ENCODE peak calls at places on chromosomes 7 and 10, in six cellular contexts. T is left ventricle myocardium inferior, Y is IMR-90, E is psoas muscle, B is heart right ventricle, J is GM23338. I is an unnamed sample.

GRCh38 chr7:112162161-112163020 is 43.8 kb downstream of the DOCK4 start:
- DNase-seq in E (peak; percentile 31), T (peak; percentile 42), J (peak; percentile 89), B (peak; percentile 37), Y (peak; percentile 58), I (peak; percentile 39)

GRCh38 chr10:132403511-132404168 is 6.6 kb downstream of the PWWP2B start:
- DNase-seq in B (no peak), T (no peak), J (no peak), Y (no peak), E (no peak), I (peak; percentile 32)

GRCh38 chr7:38492010-38492409 is 139.2 kb downstream of the AMPH start:
- DNase-seq in Y (no peak), J (peak; percentile 60), T (no peak), B (no peak), E (no peak), I (peak; percentile 14)

GRCh38 chr7:155830961-155831806 is 18.9 kb upstream of the SHH start:
- DNase-seq in T (no peak), B (no peak), J (no peak), E (no peak), Y (no peak), I (no peak)

GRCh38 chr10:11631890-11632587 is 20.6 kb upstream of the USP6NL start:
- DNase-seq in J (no peak), B (no peak), T (no peak), E (no peak), Y (no peak), I (no peak)

GRCh38 chr10:21687197-21687993 is 153.4 kb downstream of the MLLT10 start:
- DNase-seq in B (no peak), Y (peak; percentile 52), J (no peak), T (no peak), E (no peak), I (no peak)

GRCh38 chr10:98030991-98031431 is 590 bp upstream of the CRTAC1 start:
- DNase-seq in Y (no peak), J (peak; percentile 61), B (no peak), T (no peak), E (no peak), I (no peak)

GRCh38 chr10:78335691-78336401 is 302.2 kb downstream of the RPS24 start:
- DNase-seq in E (peak; percentile 68), Y (peak; percentile 94), T (peak; percentile 37), J (no peak), B (peak; percentile 54), I (peak; percentile 8)

GRCh38 chr7:150787321-150788281 is 12.6 kb downstream of the TMEM176B start:
- DNase-seq in Y (no peak), B (peak; percentile 27), E (no peak), T (no peak), J (peak; percentile 33), I (peak; percentile 34)

GRCh38 chr10:77983384-77984341 is 45.7 kb downstream of the POLR3A start:
- DNase-seq in Y (peak; percentile 68), B (no peak), J (no peak), E (no peak), T (no peak), I (no peak)

GRCh38 chr10:125023269-125023668 is 81.3 kb downstream of the ZRANB1 start:
- DNase-seq in Y (no peak), B (peak; percentile 64), T (no peak), E (peak; percentile 72), J (no peak), I (no peak)

GRCh38 chr7:156474241-156474743 is 166.3 kb upstream of the RNF32 start:
- DNase-seq in T (no peak), J (no peak), Y (peak; percentile 90), B (no peak), E (no peak), I (no peak)

GRCh38 chr10:17910144-17910789 is 41.5 kb upstream of the SLC39A12 start:
- DNase-seq in J (peak; percentile 81), T (no peak), B (no peak), Y (peak; percentile 63), E (no peak), I (peak; percentile 63)

GRCh38 chr7:13742126-13742525 is 247.3 kb downstream of the ETV1 start:
- DNase-seq in J (peak; percentile 25), B (no peak), E (no peak), T (no peak), Y (peak; percentile 28), I (peak; percentile 45)

GRCh38 chr10:52688906-52689305 is 83.7 kb downstream of the MBL2 start:
- DNase-seq in T (no peak), E (no peak), Y (no peak), J (no peak), B (no peak), I (no peak)

GRCh38 chr10:7436490-7437100 is 25.8 kb upstream of the SFMBT2 start:
- DNase-seq in J (no peak), E (no peak), B (no peak), T (no peak), Y (peak; percentile 3), I (no peak)

GRCh38 chr10:5659702-5660528 is 6.5 kb downstream of the ASB13 start:
- DNase-seq in J (peak; percentile 20), Y (peak; percentile 79), B (no peak), T (no peak), E (peak; percentile 68), I (peak; percentile 78)

GRCh38 chr10:86413046-86413728 is 46.6 kb upstream of the GRID1 start:
- DNase-seq in T (no peak), E (no peak), Y (peak; percentile 59), B (no peak), J (no peak), I (no peak)

GRCh38 chr10:51653025-51653424 is 46.4 kb downstream of the CSTF2T start:
- DNase-seq in Y (peak; percentile 39), B (no peak), J (no peak), T (no peak), E (no peak), I (no peak)

GRCh38 chr10:51886438-51887068 is 187.2 kb upstream of the CSTF2T start:
- DNase-seq in E (no peak), Y (peak; percentile 84), J (no peak), B (no peak), T (no peak), I (no peak)

GRCh38 chr10:110336111-110336721 is 31.5 kb upstream of the SMNDC1 start:
- DNase-seq in Y (peak; percentile 98), B (no peak), T (no peak), J (peak; percentile 64), E (no peak), I (no peak)

GRCh38 chr7:148973256-148973655 is 55.0 kb downstream of the PDIA4 start:
- DNase-seq in Y (no peak), J (no peak), T (no peak), E (peak; percentile 13), B (no peak), I (no peak)

GRCh38 chr10:123517901-123518300 is 148.3 kb upstream of the GPR26 start:
- DNase-seq in E (no peak), B (no peak), J (no peak), T (no peak), Y (no peak), I (no peak)

GRCh38 chr10:75465110-75465509 is 33.7 kb downstream of the LRMDA start:
- DNase-seq in B (no peak), T (no peak), E (no peak), Y (no peak), J (no peak), I (no peak)

GRCh38 chr10:63217120-63217605 is 84.0 kb downstream of the NRBF2 start:
- DNase-seq in T (no peak), B (no peak), J (peak; percentile 72), E (no peak), Y (peak; percentile 77), I (peak; percentile 64)
- TF ChIP-seq CTCF in T (peak; percentile 77), B (peak; percentile 74), J (peak; percentile 74), E (peak; percentile 72), Y (peak; percentile 66), I (peak; percentile 78)

DNA sequence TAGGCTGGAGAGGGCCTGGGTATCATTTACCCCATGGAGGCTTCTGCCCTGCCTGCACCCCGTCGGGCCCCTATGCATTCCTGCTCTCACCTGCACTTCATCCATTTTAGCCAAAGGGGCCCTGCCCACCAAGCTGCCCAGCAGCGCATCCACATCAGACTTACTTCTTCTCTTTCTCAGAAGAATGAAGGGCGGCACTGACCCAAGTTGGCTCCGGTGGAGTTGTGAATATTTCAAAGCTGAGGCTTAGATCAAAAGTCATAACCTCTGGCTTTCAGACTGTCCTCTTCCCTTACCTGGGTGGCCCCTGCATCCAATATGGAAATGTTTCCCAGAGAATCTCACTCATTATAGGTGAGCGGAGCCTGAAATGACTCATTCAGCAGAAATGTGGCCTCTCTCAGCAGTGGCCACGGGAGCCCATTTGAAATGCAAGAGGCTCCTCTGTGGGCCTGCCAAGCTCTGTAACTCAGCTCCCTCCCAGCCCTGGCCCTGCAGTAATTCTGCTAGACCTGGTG is 117.6 kb upstream of the TCF7L2 start:
- DNase-seq in T (no peak), B (no peak), J (peak; percentile 96), Y (peak; percentile 18), E (no peak), I (peak; percentile 12)
- H3K27me3 ChIP-seq in T (no peaks in the 10 kb centered on the region), B (no peaks in the 10 kb centered on the region), J (peaks cover 7% of the 10 kb centered on the region), Y (no peaks in the 10 kb centered on the region), E (no peaks in the 10 kb centered on the region), I (no peaks in the 10 kb centered on the region)

GRCh38 chr7:63009771-63010170 is 988.9 kb upstream of the ZNF722 start:
- DNase-seq in Y (no peak), J (no peak), E (no peak), B (no peak), T (no peak), I (no peak)

GRCh38 chr7:63012633-63013183 is 985.9 kb upstream of the ZNF722 start:
- DNase-seq in E (no peak), J (no peak), B (no peak), Y (no peak), T (no peak), I (no peak)

DNA sequence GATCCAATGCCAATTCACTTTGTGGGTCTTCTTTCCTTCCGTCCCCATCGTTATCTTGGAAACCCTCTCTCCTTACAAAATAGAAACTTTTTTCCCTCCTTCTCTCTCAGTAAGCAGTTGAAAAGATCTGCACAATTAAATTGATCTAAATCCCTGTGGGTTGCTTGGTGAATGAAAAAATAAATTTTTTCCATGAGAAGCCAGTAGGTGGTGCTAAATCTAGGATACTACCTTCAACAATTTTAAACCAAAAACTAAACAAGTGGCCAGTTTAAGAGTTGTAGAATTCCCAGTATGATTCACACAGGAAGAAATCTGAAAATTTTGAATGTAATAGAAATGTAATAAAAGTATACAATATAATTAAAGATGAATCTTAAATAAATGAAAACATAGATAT is 990.3 kb upstream of the ZNF722 start:
- DNase-seq in E (no peak), J (peak; percentile 3), Y (no peak), T (no peak), B (no peak), I (no peak)
- TF ChIP-seq CTCF in E (no peak), J (peak; percentile 39), Y (no peak), T (no peak), B (peak; percentile 26), I (no peak)

GRCh38 chr7:45240187-45240776 is 82.7 kb downstream of the RAMP3 start:
- DNase-seq in J (no peak), Y (no peak), E (no peak), T (peak; percentile 56), B (peak; percentile 51), I (no peak)
- H3K27me3 ChIP-seq in J (no peaks in the 10 kb centered on the region), Y (peaks cover 15% of the 10 kb centered on the region), E (peaks cover 11% of the 10 kb centered on the region), T (peaks cover 35% of the 10 kb centered on the region), B (peaks cover 9% of the 10 kb centered on the region), I (peaks cover 4% of the 10 kb centered on the region)